ENCODE peak calls at places on chromosomes 6 and 20, in nine cellular contexts. L is astrocyte of the hippocampus; Y is NCI-H774; N is Caki2; I is EL; G is ELF-1; T is lower leg skin; F is stimulated activated CD4-positive, alpha-beta T cell treated with anti-CD3 and anti-CD28 coated beads, TNF-alpha, amount 100 ng/mL, for 48 hours; D is HAP-1. Z is an unnamed sample.

GRCh38 chr20:58868795-58869194 is 16.3 kb downstream of the GNAS start:
- DNase-seq in G (peak; percentile 85), L (peak; percentile 59), N (no peak), I (no peak), Y (no peak), D (peak; percentile 76), T (peak; percentile 52), F (no peak), Z (no peak)

GRCh38 chr20:24873015-24873620 is 76.0 kb upstream of the CST7 start:
- DNase-seq in Y (no peak), G (no peak), D (no peak), N (no peak), L (no peak), F (no peak), T (peak; percentile 75), I (no peak), Z (no peak)

GRCh38 chr6:36857325-36857724 is 17.3 kb downstream of the PPIL1 start:
- DNase-seq in Y (no peak), G (no peak), I (no peak), L (no peak), T (no peak), F (no peak), D (no peak), N (no peak), Z (no peak)

GRCh38 chr20:63102720-63103375 is 96.1 kb upstream of the BHLHE23 start:
- DNase-seq in D (no peak), G (no peak), I (peak; percentile 24), Y (no peak), N (peak; percentile 53), L (peak; percentile 24), T (peak; percentile 88), F (peak; percentile 60), Z (no peak)

GRCh38 chr6:90319044-90319443 is 22.4 kb upstream of the BACH2 start:
- DNase-seq in N (no peak), T (no peak), L (peak; percentile 9), G (no peak), Y (no peak), F (no peak), I (peak; percentile 26), D (no peak), Z (no peak)

GRCh38 chr6:1686117-1687098 is 76.7 kb downstream of the FOXC1 start:
- DNase-seq in F (no peak), Y (no peak), L (peak; percentile 97), I (peak; percentile 97), D (peak; percentile 62), N (peak; percentile 82), T (peak; percentile 81), G (no peak), Z (no peak)

GRCh38 chr6:99605074-99605726 is 1.4 kb upstream of the PRDM13 start:
- DNase-seq in N (no peak), I (no peak), T (no peak), L (no peak), D (no peak), Y (no peak), G (peak; percentile 59), F (no peak), Z (no peak)

GRCh38 chr6:153436346-153436745 is 305.3 kb upstream of the RGS17 start:
- DNase-seq in F (no peak), Y (no peak), L (no peak), T (no peak), I (no peak), G (peak; percentile 50), D (peak; percentile 54), N (no peak), Z (peak; percentile 21)

GRCh38 chr6:69138173-69138572 is 503.1 kb downstream of the ADGRB3 start:
- DNase-seq in N (peak; percentile 3), T (no peak), I (peak; percentile 9), L (peak; percentile 79), F (no peak), Y (no peak), D (no peak), G (no peak), Z (no peak)

GRCh38 chr20:45355209-45355608 is 7.0 kb upstream of the SDC4 start:
- DNase-seq in L (no peak), F (no peak), T (no peak), Y (no peak), I (peak; percentile 81), D (no peak), N (no peak), G (no peak), Z (no peak)

GRCh38 chr6:116596815-116597214 is 19.5 kb upstream of the RSPH4A start:
- DNase-seq in N (no peak), F (no peak), Y (no peak), G (no peak), L (peak; percentile 51), T (no peak), I (no peak), D (peak; percentile 36), Z (peak; percentile 29)

GRCh38 chr20:43840382-43841070 is 74.1 kb upstream of the TOX2 start:
- DNase-seq in Y (no peak), D (peak; percentile 45), F (no peak), T (peak; percentile 50), L (peak; percentile 28), G (peak; percentile 61), I (peak; percentile 38), N (no peak), Z (peak; percentile 11)

GRCh38 chr20:19969507-19970255 is 47.5 kb upstream of the NAA20 start:
- DNase-seq in T (no peak), F (no peak), G (no peak), Y (no peak), N (no peak), I (no peak), L (no peak), D (no peak), Z (no peak)

GRCh38 chr6:15327271-15327670 is 81.4 kb downstream of the JARID2 start:
- DNase-seq in T (no peak), Y (no peak), I (no peak), G (no peak), L (no peak), N (no peak), F (peak; percentile 14), D (peak; percentile 35), Z (no peak)

GRCh38 chr20:8368680-8369079 is 236.6 kb downstream of the PLCB1 start:
- DNase-seq in G (no peak), T (no peak), N (no peak), F (no peak), Y (no peak), L (no peak), D (no peak), I (no peak), Z (no peak)

GRCh38 chr6:85250586-85251216 is 199.2 kb upstream of the NT5E start:
- DNase-seq in Y (peak; percentile 67), T (no peak), D (no peak), I (no peak), N (no peak), F (no peak), G (no peak), L (peak; percentile 50), Z (no peak)

GRCh38 chr6:150256618-150257272 is 112.1 kb upstream of the IYD start:
- DNase-seq in L (peak; percentile 66), F (no peak), N (peak; percentile 35), T (no peak), I (peak; percentile 55), Y (no peak), D (no peak), G (no peak), Z (no peak)

GRCh38 chr20:41145821-41146620 is 8.7 kb downstream of the PLCG1 start:
- DNase-seq in L (no peak), Y (no peak), N (no peak), I (no peak), T (no peak), D (no peak), G (no peak), F (no peak), Z (no peak)

GRCh38 chr20:44053046-44053445 is 133.9 kb downstream of the JPH2 start:
- DNase-seq in I (no peak), N (no peak), G (no peak), T (peak; percentile 45), F (no peak), Y (no peak), L (no peak), D (no peak), Z (no peak)

GRCh38 chr6:136103763-136104311 is 146.3 kb downstream of the MTFR2 start:
- DNase-seq in N (no peak), L (no peak), D (no peak), T (no peak), G (peak; percentile 95), F (no peak), Y (no peak), I (no peak), Z (peak; percentile 36)

GRCh38 chr6:147205690-147206600 is 1.7 kb downstream of the STXBP5 start:
- DNase-seq in G (no peak), L (no peak), N (peak; percentile 46), F (no peak), T (no peak), I (peak; percentile 37), Y (no peak), D (peak; percentile 43), Z (no peak)

GRCh38 chr6:133815313-133815712 is 73.6 kb upstream of the TCF21 start:
- DNase-seq in I (no peak), G (no peak), T (no peak), N (no peak), D (no peak), L (no peak), F (no peak), Y (no peak), Z (no peak)

GRCh38 chr6:113927001-113927400 is 43.9 kb downstream of the HDAC2 start:
- DNase-seq in Y (no peak), F (no peak), I (no peak), T (no peak), L (no peak), N (no peak), G (no peak), D (no peak), Z (no peak)

GRCh38 chr6:137851669-137852068 is 15.4 kb upstream of the TNFAIP3 start:
- DNase-seq in D (no peak), N (no peak), F (no peak), G (no peak), L (no peak), T (no peak), Y (no peak), I (no peak), Z (no peak)

GRCh38 chr6:52557389-52558265 is 19.2 kb downstream of the TRAM2 start:
- DNase-seq in F (no peak), I (no peak), D (no peak), Y (no peak), N (no peak), L (no peak), T (no peak), G (no peak), Z (no peak)

GRCh38 chr6:39543117-39543516 is 182.1 kb downstream of the KIF6 start:
- DNase-seq in N (no peak), Y (no peak), L (peak; percentile 41), I (no peak), F (no peak), T (peak; percentile 88), D (no peak), G (no peak), Z (no peak)

GRCh38 chr6:41546475-41546865 is 289 bp downstream of the FOXP4 start:
- DNase-seq in Y (peak; percentile 67), N (no peak), T (no peak), L (no peak), F (no peak), D (no peak), I (no peak), G (no peak), Z (no peak)

GRCh38 chr6:89350281-89351037 is 2.1 kb downstream of the UBE2J1 start:
- DNase-seq in D (no peak), T (no peak), F (no peak), Y (no peak), L (peak; percentile 51), N (no peak), I (peak; percentile 35), G (no peak), Z (no peak)

GRCh38 chr20:22684763-22685443 is 100.5 kb upstream of the FOXA2 start:
- DNase-seq in N (no peak), F (no peak), I (no peak), Y (no peak), L (no peak), T (peak; percentile 70), G (peak; percentile 21), D (no peak), Z (no peak)

GRCh38 chr20:61980647-61981583 is 84.8 kb downstream of the TAF4 start:
- DNase-seq in N (no peak), F (no peak), T (no peak), G (peak; percentile 39), Y (no peak), D (no peak), L (peak; percentile 51), I (peak; percentile 53), Z (no peak)

GRCh38 chr20:32526561-32526960 is 58.6 kb downstream of the NOL4L start:
- DNase-seq in I (no peak), D (no peak), N (no peak), Y (no peak), F (no peak), T (no peak), G (no peak), L (no peak), Z (no peak)

Z was measured in neuronal stem cell.